ENCODE peak calls at places on chromosomes 1 and 21, in four cellular contexts. R is K562, Z is HL-60, A is GM12878. U is an unnamed sample.

GRCh38 chr1:201334325-201335173 is 42.9 kb downstream of the TNNT2 start:
- DNase-seq in Z (no peak), R (no peak), A (no peak), U (no peak)

GRCh38 chr1:115838426-115838804 is 2.5 kb downstream of the NHLH2 start:
- DNase-seq in A (no peak), R (no peak), Z (no peak), U (peak)

GRCh38 chr1:99173282-99173681 is 91.0 kb upstream of the PLPPR4 start:
- DNase-seq in A (no peak), Z (no peak), R (no peak), U (no peak)

GRCh38 chr1:224273651-224274050 is 56.3 kb downstream of the NVL start:
- DNase-seq in A (no peak), Z (no peak), R (no peak), U (no peak)

GRCh38 chr1:201268604-201269151 is 14.6 kb upstream of the PKP1 start:
- DNase-seq in R (no peak), A (no peak), Z (no peak), U (no peak)

GRCh38 chr1:42456754-42457089 is 379 bp downstream of the PPCS start:
- DNase-seq in Z (no peak), R (no peak), A (peak), U (peak)

GRCh38 chr1:158060001-158060400 is 66.6 kb downstream of the KIRREL1 start:
- DNase-seq in Z (no peak), R (no peak), A (no peak), U (no peak)

GRCh38 chr1:118333601-118334241 is 148.7 kb upstream of the SPAG17 start:
- DNase-seq in R (no peak), A (no peak), Z (no peak), U (no peak)

GRCh38 chr1:17531682-17532487 is 7.6 kb upstream of the ARHGEF10L start:
- DNase-seq in A (no peak), Z (no peak), R (no peak), U (no peak)

GRCh38 chr21:33762798-33763572 is 120.7 kb downstream of the ITSN1 start:
- DNase-seq in A (no peak), Z (no peak), R (no peak), U (no peak)

GRCh38 chr1:39933956-39934941 is 20.7 kb upstream of the MFSD2A start:
- DNase-seq in Z (peak), A (no peak), R (no peak), U (no peak)

GRCh38 chr1:225250432-225250831 is 177.4 kb downstream of the LBR start:
- DNase-seq in Z (peak), R (no peak), A (peak), U (no peak)

GRCh38 chr1:43776043-43776761 is 68.9 kb downstream of the ST3GAL3 start:
- DNase-seq in R (no peak), A (no peak), Z (peak), U (no peak)

GRCh38 chr1:241706967-241707366 is 54.9 kb downstream of the WDR64 start:
- DNase-seq in R (no peak), A (no peak), Z (no peak), U (no peak)

GRCh38 chr1:32884726-32885125 is 1.6 kb upstream of the HPCA start:
- DNase-seq in Z (no peak), R (no peak), A (no peak), U (no peak)

GRCh38 chr1:84972377-84972987 is 24.4 kb downstream of the MCOLN2 start:
- DNase-seq in A (no peak), Z (no peak), R (no peak), U (no peak)

GRCh38 chr1:223847781-223848345 is 2.1 kb upstream of the TP53BP2 start:
- DNase-seq in Z (no peak), A (no peak), R (no peak), U (no peak)

GRCh38 chr1:178571807-178572206 is 58.9 kb downstream of the TEX35 start:
- DNase-seq in A (no peak), R (no peak), Z (no peak), U (no peak)

GRCh38 chr1:228752604-228753132 is 17.4 kb downstream of the RHOU start:
- DNase-seq in Z (no peak), A (no peak), R (no peak), U (no peak)

GRCh38 chr1:226046240-226046639 is 16.3 kb upstream of the H3-3A start:
- DNase-seq in Z (no peak), A (no peak), R (no peak), U (no peak)

GRCh38 chr1:201022824-201023516 is 544 bp downstream of the KIF21B start:
- DNase-seq in Z (no peak), A (no peak), R (peak), U (no peak)

GRCh38 chr1:98794196-98794886 is 132.8 kb downstream of the SNX7 start:
- DNase-seq in A (peak), Z (peak), R (peak), U (peak)

GRCh38 chr1:241424480-241424971 is 67.5 kb upstream of the RGS7 start:
- DNase-seq in R (no peak), A (no peak), Z (no peak), U (no peak)

GRCh38 chr1:17301767-17302166 is 6.2 kb upstream of the PADI4 start:
- DNase-seq in Z (no peak), R (no peak), A (no peak), U (no peak)

GRCh38 chr1:219713981-219714381 is 101.1 kb upstream of the ZC3H11B start:
- DNase-seq in A (no peak), R (no peak), Z (no peak), U (no peak)

GRCh38 chr1:234840843-234841242 is 230.9 kb upstream of the IRF2BP2 start:
- DNase-seq in R (no peak), A (no peak), Z (no peak), U (no peak)

GRCh38 chr1:117231748-117232373 is 21.1 kb upstream of the VTCN1 start:
- DNase-seq in A (no peak), Z (no peak), R (no peak), U (no peak)

GRCh38 chr1:44346184-44346583 is 8.9 kb downstream of the ERI3 start:
- DNase-seq in A (no peak), R (no peak), Z (no peak), U (no peak)

GRCh38 chr1:36161656-36162531 is 5.9 kb downstream of the MAP7D1 start:
- DNase-seq in Z (peak), A (no peak), R (no peak), U (no peak)

GRCh38 chr1:43298055-43298454 is 2.7 kb upstream of the TIE1 start:
- DNase-seq in R (no peak), A (no peak), Z (no peak), U (no peak)

GRCh38 chr1:17377325-17377953 is 5.4 kb downstream of the PADI6 start:
- DNase-seq in R (peak), A (no peak), Z (no peak), U (no peak)

GRCh38 chr1:247906504-247907047 is 11.2 kb downstream of the OR2W3 start:
- DNase-seq in Z (no peak), A (no peak), R (no peak), U (no peak)

GRCh38 chr1:21674957-21675356 is 5.8 kb upstream of the RAP1GAP start:
- DNase-seq in A (no peak), R (no peak), Z (no peak), U (no peak)

GRCh38 chr1:213296558-213296957 is 245.5 kb downstream of the RPS6KC1 start:
- DNase-seq in R (peak), Z (peak), A (no peak), U (no peak)

GRCh38 chr21:45541221-45542039 is 810 bp downstream of the SLC19A1 start:
- DNase-seq in A (no peak), R (peak), Z (peak), U (peak)

GRCh38 chr1:54606096-54606989 is 17.0 kb downstream of the FAM151A start:
- DNase-seq in R (no peak), Z (no peak), A (no peak), U (no peak)

GRCh38 chr1:179831852-179832699 is 45.5 kb downstream of the TOR1AIP2 start:
- DNase-seq in R (no peak), A (no peak), Z (no peak), U (no peak)

GRCh38 chr21:46188226-46189212 is 4.3 kb upstream of the SPATC1L start:
- DNase-seq in R (peak), Z (no peak), A (no peak), U (no peak)

GRCh38 chr1:197423006-197423405 is 155.0 kb downstream of the CRB1 start:
- DNase-seq in Z (no peak), R (no peak), A (no peak), U (no peak)

GRCh38 chr1:47756411-47756810 is 240.8 kb downstream of the TRABD2B start:
- DNase-seq in Z (no peak), R (no peak), A (no peak), U (no peak)

GRCh38 chr1:97186381-97186780 is 464.8 kb downstream of the PTBP2 start:
- DNase-seq in A (no peak), Z (no peak), R (no peak), U (no peak)
- TF ChIP-seq SPI1 in A (no peak), Z (no peak), R (no peak), U (no peak)

GRCh38 chr1:41435570-41436178 is 48.8 kb downstream of the EDN2 start:
- DNase-seq in Z (no peak), R (no peak), A (no peak), U (no peak)
- TF ChIP-seq SPI1 in Z (no peak), R (no peak), A (no peak), U (no peak)

GRCh38 chr1:170530972-170531757 is 801 bp upstream of the GORAB start:
- DNase-seq in A (no peak), Z (no peak), R (no peak), U (no peak)
- TF ChIP-seq SPI1 in A (no peak), Z (no peak), R (peak), U (peak)

DNA sequence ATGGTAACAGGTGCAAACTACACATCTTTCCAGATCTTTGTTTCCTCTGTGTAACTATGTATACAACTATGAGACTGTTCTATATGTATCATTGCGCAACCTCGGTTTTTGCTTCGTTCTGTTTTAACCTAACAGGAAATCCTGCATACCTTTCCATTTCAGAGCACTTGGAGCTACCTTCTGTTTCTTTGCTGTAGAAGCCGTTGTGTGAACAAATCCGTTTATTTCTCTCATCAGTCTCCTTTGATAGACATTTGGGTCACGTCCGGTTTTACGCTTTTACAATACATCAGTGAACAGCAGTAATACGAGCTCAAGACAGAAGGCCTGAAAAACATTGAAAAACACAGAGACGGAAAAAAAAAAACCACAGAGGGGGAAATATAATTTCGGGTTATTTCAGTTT is 10.5 kb downstream of the ATP5IF1 start:
- DNase-seq in A (peak), Z (peak), R (no peak), U (no peak)
- TF ChIP-seq SPI1 in A (no peak), Z (no peak), R (no peak), U (no peak)

GRCh38 chr1:204127597-204128242 is 24.1 kb downstream of the ETNK2 start:
- DNase-seq in A (no peak), R (peak), Z (peak), U (no peak)
- TF ChIP-seq SPI1 in A (no peak), R (no peak), Z (no peak), U (no peak)

DNA sequence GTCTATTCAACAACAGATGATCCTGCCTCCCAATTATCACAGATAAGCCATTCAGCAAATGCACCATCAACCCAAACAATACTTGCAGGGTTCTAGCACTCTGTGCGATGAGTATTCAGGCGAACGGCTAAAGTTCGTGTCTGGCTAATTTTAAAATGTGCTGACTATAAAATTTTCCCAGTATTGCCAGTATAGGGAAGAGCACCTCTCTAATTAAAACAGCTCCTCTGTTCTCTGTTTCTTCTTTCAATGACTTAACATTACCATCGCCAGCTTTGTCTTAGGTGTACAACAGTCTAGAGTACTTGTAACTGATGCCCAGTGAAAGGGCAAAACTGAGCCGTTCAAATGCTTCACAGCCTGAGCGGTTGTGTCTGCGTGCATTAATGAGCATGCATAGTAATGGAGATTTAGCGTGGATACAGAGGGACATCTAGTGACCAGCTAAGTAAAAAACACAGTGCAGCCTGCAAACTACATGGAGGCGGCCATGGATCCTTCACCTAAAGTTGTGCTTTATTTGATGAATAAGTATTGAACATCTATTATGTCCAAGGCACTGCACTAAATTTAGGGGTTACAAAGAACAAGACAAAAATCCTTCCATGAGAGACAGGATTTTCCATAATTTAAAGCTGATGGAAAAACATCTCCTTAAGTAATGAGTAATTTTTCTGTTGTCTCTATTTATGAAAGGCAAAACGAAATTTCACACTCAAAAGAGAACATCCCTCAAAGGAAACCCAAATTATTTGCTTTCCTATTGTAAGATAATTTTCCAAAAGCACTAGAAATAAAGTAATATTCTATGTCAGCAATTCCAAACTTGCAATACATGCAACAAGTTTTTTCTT is 120.0 kb downstream of the SETD4 start:
- DNase-seq in R (peak), Z (peak), A (no peak), U (peak)
- TF ChIP-seq SPI1 in R (no peak), Z (no peak), A (no peak), U (no peak)

GRCh38 chr1:74480068-74480467 is 32.3 kb downstream of the LRRC53 start:
- DNase-seq in R (no peak), Z (no peak), A (no peak), U (no peak)
- TF ChIP-seq SPI1 in R (no peak), Z (no peak), A (no peak), U (no peak)

GRCh38 chr1:218459878-218460277 is 114.7 kb downstream of the TGFB2 start:
- DNase-seq in R (no peak), Z (no peak), A (no peak), U (no peak)

GRCh38 chr1:218461351-218461750 is 116.2 kb downstream of the TGFB2 start:
- DNase-seq in Z (no peak), R (no peak), A (no peak), U (no peak)

GRCh38 chr1:218459450-218459849 is 114.3 kb downstream of the TGFB2 start:
- DNase-seq in R (no peak), A (no peak), Z (no peak), U (no peak)

GRCh38 chr1:218462116-218462515 is 117.0 kb downstream of the TGFB2 start:
- DNase-seq in A (no peak), Z (no peak), R (no peak), U (no peak)

DNA sequence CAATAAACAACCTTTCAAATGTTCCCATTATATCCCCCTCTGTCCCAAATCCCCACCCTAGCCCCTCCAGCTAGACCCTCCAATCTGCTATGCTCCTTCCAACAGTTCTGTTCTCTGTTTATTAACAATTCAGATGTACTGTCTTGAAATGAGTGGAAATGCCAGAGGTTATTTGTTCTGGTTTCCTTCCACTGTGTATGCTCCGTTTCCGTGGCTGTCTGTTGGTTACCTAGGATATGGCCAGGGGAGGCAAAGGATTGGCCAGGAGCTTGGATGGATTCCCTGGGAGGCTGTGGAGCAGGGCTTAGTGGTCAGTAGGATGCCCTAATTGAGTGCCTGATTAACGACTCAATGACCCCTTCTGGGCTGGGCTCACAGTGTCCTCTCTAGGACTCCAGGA is 115.2 kb downstream of the TGFB2 start:
- DNase-seq in A (no peak), Z (no peak), R (no peak), U (no peak)
- TF ChIP-seq SPI1 in A (no peak), Z (no peak), R (no peak), U (no peak)